ENCODE peak calls at places on chromosomes 5 and 9, in five cellular contexts. B is uterus, A is sigmoid colon, D is fibroblast of lung, F is AG04449. K is an unnamed sample.

GRCh38 chr9:13267743-13268142 is 11.7 kb downstream of the MPDZ start:
- DNase-seq in B (no peak), A (no peak), D (peak; percentile 96), F (peak; percentile 71), K (peak; percentile 61)

GRCh38 chr5:142736247-142736632 is 33.9 kb upstream of the ARHGAP26 start:
- DNase-seq in B (no peak), A (no peak), D (no peak), F (no peak), K (no peak)

GRCh38 chr5:170151105-170151831 is 45.6 kb downstream of the FOXI1 start:
- DNase-seq in B (no peak), A (no peak), D (peak; percentile 90), F (peak; percentile 16), K (peak; percentile 78)

GRCh38 chr9:123360161-123361085 is 4.4 kb downstream of the CRB2 start:
- DNase-seq in B (peak; percentile 74), A (no peak), D (no peak), F (no peak), K (no peak)

GRCh38 chr5:6510973-6511372 is 62.3 kb downstream of the UBE2QL1 start:
- DNase-seq in B (no peak), A (no peak), D (no peak), F (no peak), K (no peak)

GRCh38 chr5:10652151-10652550 is 88.3 kb downstream of the ANKRD33B start:
- DNase-seq in B (no peak), A (peak; percentile 46), D (peak; percentile 17), F (no peak), K (no peak)

GRCh38 chr9:107024193-107024592 is 161.2 kb downstream of the ZNF462 start:
- DNase-seq in B (no peak), A (no peak), D (peak; percentile 53), F (no peak), K (no peak)

GRCh38 chr9:13151489-13151888 is 128.0 kb downstream of the MPDZ start:
- DNase-seq in B (no peak), A (no peak), D (no peak), F (no peak), K (no peak)

GRCh38 chr5:142421625-142422397 is 97.0 kb upstream of the SPRY4 start:
- DNase-seq in B (no peak), A (no peak), D (no peak), F (no peak), K (no peak)

GRCh38 chr9:127778280-127779135 is at the start of gene SH2D3C:
- DNase-seq in B (no peak), A (no peak), D (no peak), F (no peak), K (no peak)

GRCh38 chr5:106459541-106459940 is 1211.2 kb downstream of the EFNA5 start:
- DNase-seq in B (no peak), A (no peak), D (peak; percentile 16), F (no peak), K (peak; percentile 3)

GRCh38 chr5:141876628-141877477 is 1.4 kb downstream of the PCDH1 start:
- DNase-seq in B (peak; percentile 11), A (no peak), D (no peak), F (no peak), K (no peak)

GRCh38 chr5:74396913-74397606 is 243.5 kb downstream of the ENC1 start:
- DNase-seq in B (peak; percentile 20), A (no peak), D (peak; percentile 66), F (no peak), K (peak; percentile 24)

GRCh38 chr5:167743685-167744084 is 547.8 kb upstream of the WWC1 start:
- DNase-seq in B (no peak), A (no peak), D (peak; percentile 92), F (peak; percentile 88), K (peak; percentile 91)

GRCh38 chr5:93575466-93575865 is 5.6 kb downstream of the NR2F1-AS1 start:
- DNase-seq in B (no peak), A (no peak), D (no peak), F (no peak), K (no peak)

DNA sequence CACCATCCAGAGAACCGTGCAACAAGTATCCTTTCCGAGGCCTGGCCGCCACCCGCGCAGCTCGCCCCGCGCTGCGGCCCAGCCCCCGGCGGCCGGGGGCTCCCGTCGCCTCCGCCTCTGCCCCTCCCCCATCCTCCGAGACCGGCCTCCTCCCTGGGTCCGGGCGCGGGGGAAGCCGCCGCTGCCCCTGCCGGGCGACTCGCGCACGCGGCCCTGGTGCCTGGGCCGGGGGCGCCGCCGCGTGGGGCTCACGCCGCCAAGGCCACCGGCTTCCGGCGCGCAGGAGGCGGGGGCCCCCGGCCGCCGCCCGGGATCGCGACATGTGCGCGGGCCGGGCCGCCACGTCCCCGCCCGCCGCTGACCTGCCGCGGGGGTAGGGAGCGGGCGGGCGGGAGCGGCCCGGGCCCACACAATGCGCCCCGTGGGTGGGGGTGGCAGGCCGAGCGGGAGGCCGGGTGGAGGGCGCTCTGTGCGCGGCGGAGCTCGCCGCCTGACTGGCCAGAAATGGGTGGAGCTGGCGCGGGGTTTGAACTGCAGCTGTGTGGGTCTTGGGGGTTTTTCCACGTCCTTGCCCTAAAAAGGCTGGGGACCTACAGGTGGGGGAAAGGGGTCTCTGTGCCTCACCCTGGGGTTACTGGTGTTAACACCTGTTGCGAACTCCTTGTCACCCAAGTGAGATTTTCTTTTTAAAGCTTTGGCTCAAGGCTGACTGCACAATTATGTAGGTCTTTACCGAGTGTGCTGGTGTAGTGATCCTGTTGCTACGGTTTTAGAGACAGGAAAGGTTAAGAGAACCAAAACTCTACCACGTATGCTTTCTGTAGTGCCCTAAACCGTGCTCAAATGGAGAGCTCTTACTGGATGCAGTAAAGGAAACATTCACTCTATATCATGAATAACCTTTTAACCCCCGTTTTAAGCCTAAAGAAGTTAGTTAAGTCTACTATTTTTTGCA is 32.3 kb downstream of the TNPO1 start:
- DNase-seq in B (peak; percentile 39), A (peak; percentile 71), D (peak; percentile 44), F (no peak), K (no peak)
- TF ChIP-seq CTCF in B (peak; percentile 4), A (no peak), D (no peak), F (no peak), K (no peak)

DNA sequence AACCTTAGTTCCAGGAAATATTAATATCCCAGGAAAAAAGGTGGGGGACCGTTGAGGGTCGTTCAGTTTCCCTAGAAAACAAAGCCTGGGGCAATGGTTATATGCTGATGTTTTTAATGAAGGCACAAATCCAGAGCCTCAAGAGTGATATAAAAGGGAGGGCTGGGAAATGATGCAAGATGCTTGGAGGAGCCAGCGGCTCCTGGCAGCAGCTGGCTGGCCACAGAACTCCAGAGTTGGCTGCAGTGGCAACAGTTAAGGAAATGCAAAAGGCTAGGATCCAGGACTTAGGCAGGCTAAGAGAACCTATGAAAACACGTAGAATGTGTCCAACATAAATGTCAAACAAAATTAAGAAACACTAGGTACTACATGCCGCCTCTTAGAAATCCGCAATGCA is 31.0 kb upstream of the B4GALT1 start:
- DNase-seq in B (peak; percentile 67), A (peak; percentile 88), D (peak; percentile 66), F (no peak), K (peak; percentile 73)
- TF ChIP-seq CTCF in B (no peak), A (no peak), D (no peak), F (no peak), K (no peak)

GRCh38 chr5:81207009-81207408 is 26.1 kb upstream of the CKMT2 start:
- DNase-seq in B (no peak), A (no peak), D (no peak), F (no peak), K (no peak)
- TF ChIP-seq CTCF in B (no peak), A (no peak), D (peak; percentile 38), F (peak; percentile 32), K (peak; percentile 36)

GRCh38 chr9:125428515-125429467 is 167.2 kb downstream of the GAPVD1 start:
- DNase-seq in B (no peak), A (peak; percentile 64), D (no peak), F (no peak), K (no peak)

GRCh38 chr9:125430161-125430485 is 168.5 kb downstream of the GAPVD1 start:
- DNase-seq in B (no peak), A (no peak), D (no peak), F (no peak), K (no peak)

GRCh38 chr9:125430611-125431305 is 169.1 kb downstream of the GAPVD1 start:
- DNase-seq in B (no peak), A (peak; percentile 41), D (no peak), F (no peak), K (no peak)

GRCh38 chr9:125428060-125428481 is 166.4 kb downstream of the GAPVD1 start:
- DNase-seq in B (no peak), A (no peak), D (no peak), F (no peak), K (no peak)

GRCh38 chr9:125429476-125430160 is 168.0 kb downstream of the GAPVD1 start:
- DNase-seq in B (no peak), A (no peak), D (no peak), F (no peak), K (no peak)
- TF ChIP-seq CTCF in B (no peak), A (no peak), D (no peak), F (no peak), K (no peak)

DNA sequence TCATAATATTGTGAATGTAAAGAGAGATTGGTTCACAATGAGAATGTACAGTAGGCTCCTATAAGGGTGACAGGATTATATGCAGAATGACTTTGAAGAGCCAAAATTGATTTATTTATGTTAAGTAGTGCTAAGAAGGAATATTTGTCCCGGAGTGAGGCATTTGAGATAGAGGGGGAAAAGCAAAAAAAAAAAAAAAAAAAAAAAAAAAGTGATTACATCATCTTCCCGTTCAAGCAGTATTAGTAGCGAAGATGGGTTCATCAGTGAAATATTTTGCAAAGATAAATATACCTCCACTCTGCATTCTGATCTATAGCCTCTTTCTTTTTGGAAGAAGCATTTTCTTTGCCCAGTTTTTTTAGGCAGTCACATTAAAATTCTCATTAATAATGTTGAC is 74.0 kb downstream of the PIK3R1 start:
- DNase-seq in B (no peak), A (no peak), D (no peak), F (no peak), K (no peak)
- TF ChIP-seq CTCF in B (no peak), A (no peak), D (no peak), F (no peak), K (no peak)

DNA sequence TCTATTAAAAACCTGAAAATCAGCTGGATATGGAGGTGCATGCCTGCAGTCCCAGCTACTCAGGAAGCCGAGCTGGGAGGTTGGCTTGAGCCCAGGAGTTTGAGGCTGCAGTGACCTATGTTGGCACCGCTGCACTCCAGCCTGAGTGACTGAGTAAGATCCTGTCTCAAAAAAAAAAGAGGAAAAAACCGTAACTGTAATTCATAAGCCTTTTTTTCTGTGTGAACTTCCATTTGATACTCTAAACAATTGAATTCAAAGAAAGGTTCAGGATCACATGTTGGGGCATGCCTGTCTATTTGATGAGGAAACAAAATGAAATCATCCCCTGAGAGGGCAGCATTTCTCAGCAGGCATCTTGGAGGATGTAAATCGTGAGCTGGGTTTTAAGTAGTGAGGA is 38.8 kb downstream of the ITGA2 start:
- DNase-seq in B (peak; percentile 37), A (no peak), D (peak; percentile 84), F (no peak), K (no peak)
- TF ChIP-seq CTCF in B (no peak), A (no peak), D (no peak), F (no peak), K (no peak)

DNA sequence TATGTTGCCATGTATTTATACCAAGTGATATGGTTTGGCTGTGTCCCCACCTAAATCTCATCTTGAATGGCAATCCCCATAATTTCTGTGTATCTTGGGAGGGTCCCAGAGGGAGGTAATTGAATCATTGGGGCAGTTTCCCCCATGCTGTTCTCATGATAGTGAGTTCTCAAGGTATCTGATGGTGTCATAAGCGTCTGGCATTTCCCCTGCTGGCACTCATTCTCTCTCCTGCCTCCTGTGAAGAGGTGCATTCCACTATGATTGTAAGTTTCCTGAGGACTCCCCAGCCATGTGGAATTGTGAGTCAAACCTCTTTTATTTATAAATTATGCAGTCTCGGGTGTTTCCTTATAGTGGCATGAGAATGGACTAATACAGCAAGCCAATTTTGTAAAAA is 140.8 kb upstream of the ADAMTSL1 start:
- DNase-seq in B (no peak), A (no peak), D (peak; percentile 66), F (no peak), K (no peak)
- TF ChIP-seq CTCF in B (no peak), A (no peak), D (no peak), F (no peak), K (no peak)

K was measured in astrocyte of the cerebellum.